ENCODE peak calls at places on chromosomes 7 and 10, in five cellular contexts. F is fibroblast of lung, T is left lung, A is AG04449, S is epithelial cell of proximal tubule. Z is an unnamed sample.

GRCh38 chr10:7593068-7593467 is 73.7 kb downstream of the ITIH5 start:
- DNase-seq in F (no peak), A (no peak), S (no peak), T (no peak), Z (no peak)

GRCh38 chr10:68153473-68154210 is 44.4 kb downstream of the MYPN start:
- DNase-seq in F (peak), S (peak), A (peak), T (no peak), Z (peak)

GRCh38 chr7:6528401-6529130 is 22.7 kb downstream of the GRID2IP start:
- DNase-seq in S (no peak), A (no peak), T (no peak), F (no peak), Z (no peak)

GRCh38 chr7:7529328-7529727 is 6.3 kb downstream of the COL28A1 start:
- DNase-seq in A (no peak), F (no peak), T (no peak), S (no peak), Z (no peak)

GRCh38 chr10:37495415-37495814 is 362.0 kb downstream of the ZNF248 start:
- DNase-seq in T (no peak), S (no peak), F (no peak), A (no peak), Z (no peak)

GRCh38 chr10:107417446-107417845 is 252.9 kb upstream of the SORCS1 start:
- DNase-seq in T (no peak), S (no peak), F (no peak), A (no peak), Z (no peak)

GRCh38 chr7:48009257-48009656 is 19.6 kb downstream of the SUN3 start:
- DNase-seq in A (no peak), F (no peak), T (no peak), S (no peak), Z (no peak)

GRCh38 chr10:121221991-121222390 is 370.8 kb downstream of the WDR11 start:
- DNase-seq in A (no peak), T (no peak), F (no peak), S (no peak), Z (no peak)

GRCh38 chr7:22561895-22562593 is 62.1 kb upstream of the STEAP1B start:
- DNase-seq in S (no peak), A (no peak), F (peak), T (no peak), Z (no peak)

GRCh38 chr10:31353574-31353973 is 34.6 kb downstream of the ZEB1 start:
- DNase-seq in A (no peak), F (peak), T (no peak), S (peak), Z (no peak)

GRCh38 chr10:11165591-11166543 is 148.2 kb downstream of the CELF2 start:
- DNase-seq in T (peak), A (no peak), F (peak), S (no peak), Z (no peak)

GRCh38 chr7:159119851-159120539 is 24.7 kb downstream of the VIPR2 start:
- DNase-seq in A (no peak), F (no peak), T (peak), S (no peak), Z (peak)

GRCh38 chr10:103852189-103852711 is 3.1 kb downstream of the SH3PXD2A start:
- DNase-seq in T (no peak), S (no peak), A (no peak), F (peak), Z (no peak)

GRCh38 chr7:113710310-113711106 is 208.3 kb downstream of the PPP1R3A start:
- DNase-seq in F (peak), A (peak), S (peak), T (no peak), Z (no peak)

GRCh38 chr7:143002106-143002505 is 24.8 kb downstream of the OR9A2 start:
- DNase-seq in A (no peak), T (no peak), F (no peak), S (no peak), Z (no peak)

GRCh38 chr7:43785425-43785824 is 26.9 kb downstream of the BLVRA start:
- DNase-seq in F (peak), T (no peak), A (peak), S (peak), Z (no peak)

GRCh38 chr7:76310102-76310957 is 7.9 kb downstream of the HSPB1 start:
- DNase-seq in T (no peak), A (no peak), S (no peak), F (no peak), Z (no peak)

GRCh38 chr7:108592633-108593277 is 23.1 kb downstream of the DNAJB9 start:
- DNase-seq in F (peak), S (no peak), T (no peak), A (no peak), Z (no peak)

GRCh38 chr10:100569687-100570517 is 34.2 kb downstream of the HIF1AN start:
- DNase-seq in F (no peak), A (no peak), T (no peak), S (no peak), Z (no peak)

GRCh38 chr7:129824291-129825004 is 128.3 kb downstream of the UBE2H start:
- DNase-seq in F (no peak), S (no peak), A (no peak), T (no peak), Z (no peak)

GRCh38 chr7:116434820-116435341 is 64.7 kb upstream of the CAV2 start:
- DNase-seq in A (peak), S (no peak), T (no peak), F (peak), Z (no peak)

GRCh38 chr7:45982912-45983719 is 62.0 kb upstream of the IGFBP3 start:
- DNase-seq in T (no peak), S (no peak), A (no peak), F (no peak), Z (peak)

GRCh38 chr10:105952153-105952552 is 1212.4 kb downstream of the SORCS1 start:
- DNase-seq in A (no peak), S (peak), T (no peak), F (peak), Z (no peak)

GRCh38 chr10:77400041-77400440 is 237.6 kb downstream of the KCNMA1 start:
- DNase-seq in F (no peak), A (no peak), T (no peak), S (no peak), Z (no peak)

GRCh38 chr7:39460486-39460885 is 105.7 kb upstream of the YAE1 start:
- DNase-seq in T (peak), F (no peak), S (no peak), A (no peak), Z (no peak)

GRCh38 chr10:201328-201771 is 66.1 kb downstream of the ZMYND11 start:
- DNase-seq in T (no peak), F (peak), S (no peak), A (no peak), Z (no peak)

GRCh38 chr7:134826105-134826504 is 46.7 kb downstream of the CALD1 start:
- DNase-seq in S (no peak), T (no peak), A (no peak), F (peak), Z (no peak)
- H3K4me3 ChIP-seq in S (no peak), T (no peak), A (no peak), F (no peak), Z (peak)

DNA sequence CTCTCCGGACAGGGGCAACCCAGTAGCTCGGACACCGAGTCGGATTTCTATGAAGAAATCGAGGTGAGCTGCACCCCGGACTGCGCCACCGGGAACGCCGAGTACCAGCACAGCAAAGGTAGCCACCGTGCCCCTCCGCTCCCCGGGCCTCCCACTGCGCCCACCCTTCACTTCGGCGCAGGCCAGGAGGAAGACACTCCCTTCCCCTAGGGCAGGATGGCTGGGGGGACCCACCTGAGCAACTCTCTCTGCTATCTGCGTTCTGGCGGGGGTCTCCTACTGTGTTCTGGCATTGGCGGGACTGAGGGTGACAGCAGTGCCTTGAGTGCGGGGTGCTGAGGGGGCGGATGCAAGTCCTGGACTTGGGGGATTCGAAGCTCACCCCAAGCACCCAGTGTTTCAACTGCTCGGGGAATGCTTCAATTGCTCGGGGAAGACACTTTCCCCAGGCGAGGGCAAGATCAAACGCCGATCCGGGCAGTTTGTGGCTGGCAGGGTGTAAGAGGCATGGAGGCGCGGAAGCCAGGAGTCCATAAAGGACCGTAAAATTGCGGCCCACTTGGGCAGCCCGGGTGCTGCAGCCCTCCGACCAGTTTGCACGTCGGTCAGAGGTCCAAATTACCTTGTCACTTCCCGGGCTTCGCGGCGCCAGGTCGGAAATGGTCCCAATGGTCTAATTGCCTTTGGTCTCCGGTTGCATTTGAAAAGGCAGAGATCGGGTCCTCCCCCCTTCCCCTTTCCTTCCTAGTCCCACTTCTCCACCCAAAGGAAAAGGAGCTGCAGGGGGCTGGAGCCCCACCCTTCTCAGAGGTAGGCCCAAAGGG is 950 bp downstream of the EVX1 start:
- DNase-seq in F (no peak), S (no peak), A (no peak), T (no peak), Z (no peak)
- H3K4me3 ChIP-seq in F (no peak), S (no peak), A (no peak), T (no peak), Z (peak)

GRCh38 chr10:33329178-33329577 is 5.3 kb downstream of the NRP1 start:
- DNase-seq in S (no peak), F (no peak), A (no peak), T (no peak), Z (no peak)

GRCh38 chr10:33325929-33326328 is 8.5 kb downstream of the NRP1 start:
- DNase-seq in S (no peak), F (peak), A (no peak), T (no peak), Z (no peak)

GRCh38 chr10:33327750-33328149 is 6.7 kb downstream of the NRP1 start:
- DNase-seq in A (no peak), T (no peak), F (peak), S (no peak), Z (no peak)

GRCh38 chr10:33328253-33328652 is 6.2 kb downstream of the NRP1 start:
- DNase-seq in S (no peak), T (no peak), F (no peak), A (no peak), Z (no peak)

GRCh38 chr10:33326897-33327296 is 7.6 kb downstream of the NRP1 start:
- DNase-seq in F (no peak), A (no peak), S (no peak), T (no peak), Z (no peak)
- H3K4me3 ChIP-seq in F (no peak), A (no peak), S (no peak), T (no peak), Z (peak)

DNA sequence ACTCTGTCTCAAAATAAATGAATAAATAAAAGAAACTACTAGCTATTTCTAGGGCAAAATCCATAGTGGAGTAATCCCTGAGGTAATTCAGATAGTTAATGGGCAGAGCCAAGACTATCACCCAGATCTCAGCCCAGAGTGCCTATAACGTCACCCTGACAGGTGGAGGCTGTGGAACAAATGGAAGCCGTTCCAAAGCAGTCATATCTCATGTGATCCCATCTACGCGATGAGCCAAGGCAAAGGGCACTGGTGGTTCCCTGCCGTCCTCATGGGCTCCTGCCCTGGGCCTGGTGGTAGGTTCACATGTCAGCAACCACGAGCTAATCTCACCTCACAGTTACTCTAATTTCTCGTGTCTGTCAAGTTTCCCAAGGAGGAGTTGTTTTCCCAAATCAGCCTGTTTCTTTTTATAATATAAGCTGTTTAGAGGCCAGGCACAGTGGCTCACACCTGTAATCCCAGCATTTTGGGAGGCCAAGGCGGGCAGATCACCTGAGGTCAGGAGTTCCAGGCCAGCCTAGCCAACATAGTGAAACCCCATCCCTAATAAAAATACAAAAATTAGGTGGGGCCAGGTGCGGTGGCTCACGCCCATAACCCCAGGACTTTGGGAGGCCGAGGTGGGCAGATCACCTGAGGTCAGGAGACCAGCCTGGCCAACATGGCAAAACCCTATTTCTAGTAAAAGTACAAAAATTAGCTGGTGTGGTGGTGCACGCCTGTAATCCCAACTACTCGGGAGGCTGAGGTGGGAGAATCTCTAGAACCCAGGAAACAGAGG is 22.5 kb upstream of the ASCC1 start:
- DNase-seq in T (no peak), A (no peak), F (no peak), S (no peak), Z (no peak)
- H3K4me3 ChIP-seq in T (no peak), A (no peak), F (no peak), S (no peak), Z (no peak)

GRCh38 chr7:55016746-55017090 is 2.1 kb upstream of the EGFR start:
- DNase-seq in F (no peak), T (no peak), A (no peak), S (no peak), Z (no peak)

GRCh38 chr7:55018361-55019328 is at the start of gene EGFR:
- DNase-seq in F (peak), T (peak), S (no peak), A (no peak), Z (peak)

GRCh38 chr7:55016061-55016745 is 2.6 kb upstream of the EGFR start:
- DNase-seq in F (peak), T (no peak), S (no peak), A (no peak), Z (no peak)

GRCh38 chr7:55019329-55019690 is 493 bp downstream of the EGFR start:
- DNase-seq in T (peak), F (peak), S (no peak), A (no peak), Z (peak)

DNA sequence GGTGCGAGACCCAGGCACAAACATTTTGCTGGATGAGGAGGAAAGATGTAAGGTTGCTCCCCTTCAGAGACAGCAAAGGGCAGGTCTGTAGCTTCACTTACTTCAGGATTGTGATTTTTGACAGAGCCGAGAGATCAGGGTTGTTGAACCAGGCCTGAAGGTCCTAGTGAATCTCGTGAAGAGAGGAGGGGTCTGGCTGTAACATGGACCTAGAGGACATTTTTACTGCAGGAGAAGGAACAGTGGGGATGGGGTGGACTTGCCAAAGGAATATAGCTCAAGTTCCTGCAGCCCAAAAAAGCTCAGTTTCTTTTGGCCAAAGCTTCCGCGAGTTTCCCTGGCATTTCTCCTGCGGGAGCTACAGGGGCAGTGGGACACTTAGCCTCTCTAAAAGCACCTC is 976 bp upstream of the EGFR start:
- DNase-seq in A (no peak), F (no peak), T (no peak), S (no peak), Z (no peak)
- H3K4me3 ChIP-seq in A (peak), F (no peak), T (peak), S (peak), Z (peak)

GRCh38 chr7:12895296-12895695 is 207.9 kb downstream of the ARL4A start:
- DNase-seq in S (no peak), A (no peak), F (no peak), T (no peak), Z (no peak)

GRCh38 chr7:12898610-12899009 is 211.2 kb downstream of the ARL4A start:
- DNase-seq in S (no peak), A (no peak), F (no peak), T (no peak), Z (no peak)

GRCh38 chr7:12896316-12896715 is 208.9 kb downstream of the ARL4A start:
- DNase-seq in F (no peak), S (no peak), A (no peak), T (no peak), Z (no peak)

GRCh38 chr7:12893292-12893691 is 205.9 kb downstream of the ARL4A start:
- DNase-seq in T (no peak), S (no peak), A (no peak), F (peak), Z (no peak)

GRCh38 chr7:12898004-12898403 is 210.6 kb downstream of the ARL4A start:
- DNase-seq in T (no peak), F (no peak), S (no peak), A (no peak), Z (no peak)
- H3K4me3 ChIP-seq in T (no peak), F (no peak), S (no peak), A (no peak), Z (no peak)

GRCh38 chr7:28687631-28688030 is 270.5 kb downstream of the TRIL start:
- DNase-seq in T (no peak), F (no peak), S (no peak), A (no peak), Z (no peak)
- H3K4me3 ChIP-seq in T (peak), F (peak), S (peak), A (peak), Z (peak)

DNA sequence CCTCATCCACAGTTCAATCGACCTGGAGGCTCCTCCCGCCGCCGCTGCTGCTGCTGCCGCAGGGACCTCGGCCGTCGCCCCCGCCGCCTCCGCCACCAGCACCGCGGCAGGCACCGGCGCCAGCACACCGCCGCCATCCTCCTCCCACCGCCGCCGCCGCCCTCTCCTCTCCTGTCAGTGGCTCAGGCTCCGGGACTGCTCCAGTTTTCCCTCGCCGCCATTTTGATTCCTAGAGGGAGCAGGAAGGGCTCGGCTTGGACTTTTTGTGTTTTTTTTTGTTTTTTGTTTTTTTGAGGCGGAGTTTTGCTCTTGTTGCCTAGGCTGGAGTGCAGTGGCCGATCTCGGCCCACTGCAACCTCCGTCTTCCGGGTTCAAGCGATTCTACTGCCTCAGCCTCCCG is 3.0 kb upstream of the MCM10 start:
- DNase-seq in F (no peak), A (no peak), T (peak), S (no peak), Z (no peak)
- H3K4me3 ChIP-seq in F (no peak), A (no peak), T (peak), S (peak), Z (peak)

GRCh38 chr7:35003679-35004278 is 33.5 kb downstream of the DPY19L1 start:
- DNase-seq in S (peak), F (peak), A (peak), T (peak), Z (no peak)
- H3K4me3 ChIP-seq in S (peak), F (no peak), A (no peak), T (no peak), Z (no peak)

GRCh38 chr7:105906690-105907089 is 30.3 kb upstream of the ATXN7L1 start:
- DNase-seq in F (peak), A (no peak), T (no peak), S (no peak), Z (no peak)

GRCh38 chr7:105909742-105910141 is 33.3 kb upstream of the ATXN7L1 start:
- DNase-seq in F (no peak), A (no peak), S (no peak), T (no peak), Z (no peak)

GRCh38 chr7:105907129-105907846 is 30.9 kb upstream of the ATXN7L1 start:
- DNase-seq in F (no peak), A (no peak), S (no peak), T (no peak), Z (no peak)

GRCh38 chr7:105911961-105912575 is 35.7 kb upstream of the ATXN7L1 start:
- DNase-seq in A (no peak), T (no peak), S (no peak), F (peak), Z (no peak)

GRCh38 chr7:105910172-105910571 is 33.8 kb upstream of the ATXN7L1 start:
- DNase-seq in T (no peak), S (no peak), A (no peak), F (no peak), Z (no peak)
- H3K4me3 ChIP-seq in T (no peak), S (no peak), A (no peak), F (no peak), Z (no peak)